ENCODE peak calls at places on chromosome 11, in seven cellular contexts. Q, B, J, A, M, V and U are unnamed samples.

GRCh38 chr11:129331871-129332274 is 43.8 kb upstream of the BARX2 start:
- DNase-seq in V (peak; percentile 88), Q (peak; percentile 71), A (peak; percentile 73), M (peak; percentile 89), J (peak; percentile 63), B (peak; percentile 77), U (no peak)

GRCh38 chr11:90134420-90135003 is at the start of gene NAALAD2:
- DNase-seq in V (peak; percentile 11), J (peak; percentile 57), M (peak; percentile 62), Q (peak; percentile 24), B (peak; percentile 77), A (peak; percentile 59), U (no peak)

GRCh38 chr11:77035580-77035979 is 1.4 kb downstream of the B3GNT6 start:
- DNase-seq in J (no peak), V (peak; percentile 72), M (no peak), B (no peak), Q (no peak), A (no peak), U (peak; percentile 53)

GRCh38 chr11:62298975-62299374 is at the start of gene SCGB1D4:
- DNase-seq in Q (no peak), V (no peak), M (no peak), J (no peak), A (no peak), B (no peak), U (no peak)

GRCh38 chr11:2507945-2508749 is 63.3 kb downstream of the KCNQ1 start:
- DNase-seq in J (no peak), V (peak; percentile 3), M (peak; percentile 46), Q (peak; percentile 7), B (no peak), A (no peak), U (no peak)

GRCh38 chr11:35794850-35795249 is 132.3 kb downstream of the TRIM44 start:
- DNase-seq in A (no peak), M (no peak), B (no peak), Q (no peak), J (no peak), V (no peak), U (no peak)

GRCh38 chr11:132576706-132577105 is 955.6 kb downstream of the OPCML start:
- DNase-seq in V (no peak), A (no peak), Q (no peak), B (no peak), J (no peak), M (no peak), U (peak; percentile 60)

GRCh38 chr11:102994101-102994500 is 38.6 kb upstream of the MMP13 start:
- DNase-seq in V (no peak), J (no peak), M (no peak), B (no peak), Q (no peak), A (no peak), U (no peak)

DNA sequence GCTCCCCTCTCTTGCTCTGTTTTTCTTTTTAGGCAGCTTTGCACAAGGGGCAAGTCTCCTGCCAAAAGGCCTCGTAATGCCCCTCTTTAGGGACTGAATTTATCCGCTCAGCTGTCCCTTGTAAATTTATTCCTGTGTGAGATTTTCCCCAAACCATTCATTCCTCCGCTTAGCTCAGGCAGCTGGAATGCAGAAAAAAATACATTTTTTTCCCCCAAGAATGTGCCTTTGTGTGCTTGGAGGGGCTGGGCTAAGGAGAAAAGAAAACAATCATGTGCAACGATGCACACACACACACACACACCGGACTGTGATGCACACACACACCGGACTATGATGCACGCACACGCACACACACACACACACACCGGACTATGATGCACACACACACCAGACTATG is 196.8 kb downstream of the SNX19 start:
- DNase-seq in Q (no peak), J (no peak), A (no peak), M (no peak), V (no peak), B (no peak), U (peak; percentile 47)
- TF ChIP-seq EP300 in Q (no peak), J (no peak), A (no peak), M (no peak), V (no peak), B (peak; percentile 34), U (no peak)

GRCh38 chr11:67674442-67674871 is at the start of gene ALDH3B2:
- DNase-seq in Q (no peak), J (no peak), V (peak; percentile 81), A (no peak), M (no peak), B (no peak), U (no peak)
- TF ChIP-seq EP300 in Q (no peak), J (no peak), V (no peak), A (no peak), M (no peak), B (no peak), U (no peak)

DNA sequence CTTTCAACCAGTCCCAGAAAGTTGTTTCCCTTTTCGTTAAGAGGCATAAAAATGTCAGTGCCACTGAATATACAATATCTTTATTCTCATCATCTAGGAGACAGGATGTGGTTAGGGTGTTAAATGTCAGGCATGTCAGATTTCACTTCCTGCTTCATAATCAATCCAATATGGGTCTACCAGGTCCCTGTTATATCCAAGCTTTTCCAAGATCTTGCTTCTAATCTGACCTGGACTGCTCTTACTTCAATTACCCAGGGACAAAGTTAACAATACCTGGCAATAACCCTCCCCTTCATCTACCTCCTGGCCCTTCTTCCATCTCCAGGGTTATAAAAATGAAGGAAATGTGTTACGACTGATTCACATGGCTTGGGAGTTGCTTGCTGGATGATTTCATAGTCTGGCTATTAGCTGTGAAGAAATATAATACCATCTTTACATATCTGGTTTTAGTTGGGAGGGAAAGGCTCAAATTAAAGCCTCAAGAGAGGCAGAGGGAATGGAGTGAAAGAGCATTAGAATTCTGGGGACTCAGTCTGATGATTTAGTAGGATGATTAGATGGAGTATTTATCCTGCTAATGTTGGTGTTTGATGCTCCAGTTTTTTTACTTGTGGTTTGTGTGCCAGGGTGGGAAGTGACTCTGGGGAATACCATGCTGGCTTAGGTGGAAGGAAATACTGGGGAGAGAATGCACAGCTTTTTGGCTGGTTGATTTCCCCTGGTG is 534.3 kb downstream of the ETS1 start:
- DNase-seq in V (no peak), A (no peak), M (no peak), J (no peak), B (peak; percentile 15), Q (no peak), U (no peak)
- TF ChIP-seq EP300 in V (no peak), A (no peak), M (no peak), J (no peak), B (peak; percentile 80), Q (no peak), U (no peak)

DNA sequence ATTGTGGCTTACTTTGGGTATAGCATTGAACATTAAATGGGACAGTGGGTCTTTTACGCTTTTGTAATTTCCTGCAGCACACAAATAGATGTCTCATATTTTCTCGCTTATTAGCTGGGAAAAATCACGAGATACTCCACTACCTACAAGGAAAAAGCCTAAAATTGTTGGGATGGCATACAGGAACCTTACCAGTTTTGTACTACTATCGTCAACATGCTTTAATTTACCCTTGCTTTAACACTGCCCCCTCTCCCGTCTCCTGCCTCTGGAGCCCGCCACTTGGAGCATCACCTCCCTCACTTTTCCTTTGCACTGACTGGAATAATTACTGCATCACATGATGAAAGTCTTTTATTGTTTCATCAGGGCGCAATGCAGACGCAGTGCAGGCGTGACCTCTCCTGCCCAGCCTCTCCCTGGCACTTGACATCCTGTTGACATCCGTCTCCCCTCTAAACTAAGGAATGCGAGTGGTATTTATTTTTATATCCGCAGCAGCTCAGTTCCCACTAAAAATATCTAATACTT is 1.0 kb upstream of the FNBP4 start:
- DNase-seq in B (peak; percentile 72), J (peak; percentile 45), M (peak; percentile 86), A (no peak), Q (peak; percentile 43), V (peak; percentile 72), U (no peak)
- TF ChIP-seq EP300 in B (no peak), J (no peak), M (no peak), A (no peak), Q (peak; percentile 66), V (no peak), U (no peak)

DNA sequence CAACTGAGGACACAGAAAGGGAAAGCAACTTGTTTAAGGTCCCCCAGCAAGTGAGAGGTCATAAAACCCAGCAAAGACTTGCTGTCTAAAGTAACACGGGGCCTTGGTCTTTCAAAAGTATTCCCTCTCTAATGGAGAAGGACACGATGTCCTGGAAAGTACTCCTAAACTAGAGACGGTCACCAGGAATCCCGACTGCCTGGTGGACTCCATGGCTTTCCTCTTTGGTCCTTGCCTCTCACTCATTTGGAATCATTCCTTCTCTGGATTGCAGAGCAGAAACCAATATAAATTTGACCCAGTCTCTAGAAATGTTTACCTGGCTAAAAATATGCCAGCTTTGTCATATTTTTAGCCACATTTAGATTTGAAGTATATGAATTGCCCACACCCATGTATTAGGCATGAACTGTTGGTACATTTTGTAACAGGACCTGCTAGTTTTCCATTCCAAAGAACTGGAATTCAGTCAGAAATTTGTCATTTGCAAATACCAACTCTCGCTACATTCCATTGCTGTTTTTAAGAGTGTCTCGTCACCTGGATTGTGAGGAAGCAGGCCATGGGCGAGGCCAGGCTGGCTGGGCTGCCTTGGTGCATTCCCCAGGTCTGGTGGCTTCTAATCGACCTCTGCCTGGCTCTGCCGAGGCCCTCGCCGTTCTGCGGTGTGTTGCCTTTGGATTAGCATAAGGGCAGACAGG is 12.9 kb downstream of the NAV2 start:
- DNase-seq in M (no peak), Q (no peak), A (no peak), B (no peak), V (no peak), J (no peak), U (no peak)
- TF ChIP-seq EP300 in M (no peak), Q (no peak), A (no peak), B (no peak), V (no peak), J (no peak), U (peak; percentile 51)

DNA sequence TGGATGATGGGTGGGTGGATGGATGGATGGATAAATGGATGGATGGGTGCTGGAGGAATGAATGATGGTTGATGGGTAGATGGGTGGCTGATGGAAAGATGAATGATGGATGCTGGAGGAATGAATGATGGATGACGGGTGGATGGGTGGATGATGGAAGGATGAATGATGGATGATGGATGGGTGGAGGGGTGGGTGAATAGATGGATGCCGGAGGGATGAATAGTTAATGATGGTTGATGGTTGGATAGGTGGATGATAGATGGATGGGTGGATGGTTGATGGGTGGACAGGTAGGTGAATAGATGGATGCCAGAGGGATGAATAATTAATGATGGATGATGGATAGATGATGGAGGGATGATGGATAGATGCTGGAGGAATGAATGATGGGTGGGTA is 41.4 kb downstream of the ANO1 start:
- DNase-seq in V (no peak), J (no peak), Q (no peak), A (no peak), M (no peak), B (no peak), U (no peak)
- TF ChIP-seq EP300 in V (no peak), J (no peak), Q (no peak), A (no peak), M (no peak), B (no peak), U (no peak)

DNA sequence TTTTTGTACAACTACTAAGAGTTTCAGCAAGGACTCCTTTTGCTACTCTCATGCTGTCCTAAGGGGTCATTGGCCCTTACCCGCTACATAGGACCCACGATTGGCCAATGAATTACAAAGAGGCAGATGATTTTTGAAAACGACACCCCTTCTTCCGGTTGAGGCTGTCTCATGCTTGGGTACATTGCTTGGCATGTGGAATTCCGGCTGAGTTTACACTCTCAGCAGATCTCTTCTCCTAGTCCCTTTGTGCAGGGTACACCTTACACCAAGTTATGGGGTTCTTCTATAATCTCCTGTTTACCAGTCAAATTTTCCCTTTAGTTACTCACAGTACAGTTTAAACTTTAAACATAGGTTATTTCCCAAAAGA is 52.1 kb downstream of the SLC17A6 start:
- DNase-seq in A (no peak), Q (no peak), B (no peak), V (no peak), J (no peak), M (no peak), U (no peak)
- TF ChIP-seq EP300 in A (no peak), Q (no peak), B (no peak), V (no peak), J (no peak), M (no peak), U (no peak)

GRCh38 chr11:33455827-33456226 is 198.6 kb downstream of the HIPK3 start:
- DNase-seq in Q (no peak), M (no peak), B (no peak), V (no peak), J (no peak), A (no peak), U (no peak)
- TF ChIP-seq EP300 in Q (no peak), M (no peak), B (no peak), V (no peak), J (no peak), A (no peak), U (no peak)